ENCODE peak calls at places on chromosomes 1 and 21, in six cellular contexts. B is fibroblast of the aortic adventitia, K is HFF-Myc, G is fibroblast of lung, H is AG09319, W is neural progenitor cell. R is an unnamed sample.

GRCh38 chr1:9180077-9180819 is 51.3 kb upstream of the GPR157 start:
- DNase-seq in B (no peak), W (no peak), K (no peak), G (no peak), H (no peak), R (no peak)

GRCh38 chr1:226798427-226799411 is 59.6 kb upstream of the ITPKB start:
- DNase-seq in G (no peak), W (no peak), H (no peak), B (no peak), K (no peak), R (peak)

GRCh38 chr1:82919828-82920227 is 1079.1 kb downstream of the TTLL7 start:
- DNase-seq in K (no peak), B (no peak), H (no peak), G (peak), W (no peak), R (no peak)

GRCh38 chr1:241265428-241265827 is 91.6 kb downstream of the RGS7 start:
- DNase-seq in K (no peak), W (no peak), B (no peak), G (no peak), H (no peak), R (no peak)

GRCh38 chr1:45979074-45979777 is 153.2 kb downstream of the PIK3R3 start:
- DNase-seq in K (no peak), W (no peak), B (no peak), G (peak), H (no peak), R (no peak)

GRCh38 chr1:29646161-29646775 is 409.9 kb downstream of the PTPRU start:
- DNase-seq in W (no peak), G (no peak), B (no peak), H (no peak), K (no peak), R (no peak)

GRCh38 chr1:153613406-153613805 is 469 bp upstream of the S100A16 start:
- DNase-seq in B (no peak), G (no peak), K (no peak), W (no peak), H (no peak), R (no peak)

GRCh38 chr21:44834951-44835646 is 17.2 kb upstream of the SUMO3 start:
- DNase-seq in B (no peak), W (no peak), K (no peak), G (no peak), H (no peak), R (no peak)

GRCh38 chr1:10431065-10431730 is 965 bp downstream of the CENPS start:
- DNase-seq in G (no peak), H (no peak), B (peak), K (no peak), W (peak), R (peak)

GRCh38 chr1:192763756-192764155 is 45.1 kb upstream of the RGS2 start:
- DNase-seq in B (peak), K (no peak), H (peak), W (no peak), G (peak), R (no peak)

DNA sequence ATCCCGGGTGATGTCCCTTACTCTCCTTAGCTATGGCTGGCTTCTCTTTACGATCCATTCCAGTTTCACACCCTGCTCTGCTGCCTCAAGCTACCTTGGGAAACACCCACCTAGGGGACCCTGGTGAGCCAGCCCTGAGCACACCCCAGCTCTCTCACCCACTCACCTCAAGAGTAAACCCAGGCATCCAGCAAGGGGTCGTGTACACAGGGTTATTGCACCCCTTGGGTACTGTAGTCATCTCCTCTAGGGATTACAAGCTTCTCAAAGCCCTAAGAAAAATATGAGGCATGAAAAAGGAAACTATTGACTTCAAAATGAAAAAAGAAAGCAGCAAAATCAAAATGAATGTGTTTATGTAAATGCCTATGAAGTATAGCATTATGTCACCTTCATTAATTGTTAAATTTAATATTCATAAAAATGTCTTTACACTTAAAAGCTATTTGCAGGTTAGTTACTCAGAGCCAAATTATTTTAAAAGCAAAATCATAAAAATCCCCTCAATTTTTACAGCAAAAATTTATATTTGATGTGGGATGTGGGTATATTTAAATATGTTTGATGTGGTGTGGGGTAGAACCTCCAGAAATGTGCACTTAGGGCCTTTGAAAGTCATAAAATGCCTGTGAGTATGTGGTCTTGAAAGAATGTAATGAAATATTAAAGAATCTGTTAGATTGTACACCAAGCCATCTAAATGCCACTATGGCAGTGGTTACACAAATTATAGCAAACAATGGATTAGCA is 190.3 kb downstream of the C1orf94 start:
- DNase-seq in H (no peak), B (no peak), W (no peak), K (no peak), G (no peak), R (no peak)
- TF ChIP-seq CTCF in H (no peak), B (no peak), W (no peak), K (no peak), G (no peak), R (no peak)

DNA sequence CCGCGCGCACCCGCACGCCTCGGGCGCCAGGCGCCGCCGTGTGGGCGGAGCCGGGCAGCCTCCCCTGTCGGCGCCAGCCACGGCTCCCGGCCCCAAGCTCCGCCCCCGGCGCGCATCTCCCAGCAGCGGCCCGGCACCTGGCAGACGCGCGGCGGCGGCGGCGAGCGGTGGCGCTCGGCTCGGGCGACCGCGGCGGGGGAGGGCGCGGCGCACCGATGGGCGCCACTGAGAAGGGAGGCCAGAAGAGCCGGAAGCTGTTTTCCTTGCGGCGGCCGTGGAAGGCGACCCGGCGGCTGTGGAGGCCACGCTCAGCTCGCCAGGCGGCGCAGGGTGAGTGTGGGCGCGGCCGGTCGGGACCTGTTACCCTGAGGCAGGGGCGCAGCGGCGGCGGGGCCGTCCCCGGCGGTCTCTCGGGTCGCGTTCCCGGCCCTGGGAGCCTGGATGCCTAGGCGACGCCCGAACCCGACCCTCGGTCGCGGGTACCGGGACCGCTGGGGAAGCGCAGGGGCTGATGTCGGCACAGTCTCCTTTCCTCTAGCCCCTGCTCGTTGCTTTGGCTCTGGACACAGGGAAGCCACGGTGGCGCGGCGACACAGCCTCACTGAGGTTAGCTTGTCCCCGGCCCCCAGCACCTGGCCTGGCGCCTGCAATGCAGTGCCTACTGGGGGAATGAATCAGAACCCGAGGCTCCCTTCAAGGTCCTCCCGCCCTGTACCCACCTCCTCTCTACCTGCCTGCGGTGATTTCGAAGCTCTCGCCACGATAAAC is 54.8 kb upstream of the DNAJC6 start:
- DNase-seq in K (no peak), H (no peak), B (no peak), G (peak), W (peak), R (peak)
- TF ChIP-seq CTCF in K (no peak), H (peak), B (peak), G (peak), W (peak), R (no peak)

GRCh38 chr21:31548688-31549087 is 110.8 kb upstream of the SOD1 start:
- DNase-seq in H (no peak), K (no peak), B (no peak), W (no peak), G (no peak), R (no peak)
- TF ChIP-seq CTCF in H (no peak), K (no peak), B (no peak), W (peak), G (no peak), R (no peak)

DNA sequence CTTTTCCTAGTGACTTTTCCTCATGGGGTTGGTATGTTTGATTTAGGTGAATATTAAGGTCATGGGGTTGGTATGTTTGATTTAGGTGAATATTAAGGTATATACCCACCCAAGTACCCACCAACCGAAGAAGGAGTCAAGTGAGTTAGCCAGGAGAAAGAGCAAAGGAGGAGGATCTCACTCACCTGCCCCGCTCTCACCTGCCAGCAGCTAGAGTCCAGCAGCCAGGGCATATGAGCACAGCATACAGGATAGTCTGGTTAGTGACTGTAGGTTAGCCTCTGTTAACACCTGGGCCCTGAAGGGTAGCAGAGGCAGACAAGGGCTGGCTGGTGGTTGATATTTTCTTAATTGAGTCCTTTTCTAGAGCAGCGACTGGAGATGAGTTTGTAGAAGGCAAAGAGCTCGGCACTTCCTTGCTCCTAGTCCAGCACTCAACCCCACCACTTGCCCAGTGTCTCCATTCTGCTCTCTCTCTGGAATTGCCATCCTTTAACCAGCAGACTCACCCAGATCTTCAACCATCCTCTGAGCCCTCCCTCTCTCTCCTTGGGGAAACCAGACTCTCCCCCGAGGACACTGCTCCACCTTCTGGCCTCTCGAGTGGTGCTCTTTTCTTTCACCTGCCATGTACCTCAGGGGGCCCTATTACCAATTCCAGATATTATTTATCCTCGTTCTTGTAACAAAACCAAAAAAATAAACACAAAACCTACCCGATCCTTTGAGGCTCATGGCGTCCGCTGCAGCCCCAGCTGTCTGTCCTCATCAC is 16.3 kb upstream of the DESI2 start:
- DNase-seq in W (no peak), G (no peak), K (no peak), B (no peak), H (no peak), R (no peak)
- TF ChIP-seq CTCF in W (no peak), G (no peak), K (no peak), B (no peak), H (no peak), R (no peak)

GRCh38 chr1:39110882-39111281 is 84.7 kb downstream of the NDUFS5 start:
- DNase-seq in W (no peak), B (no peak), K (no peak), G (peak), H (no peak), R (no peak)

GRCh38 chr1:39109653-39110052 is 83.5 kb downstream of the NDUFS5 start:
- DNase-seq in H (no peak), G (no peak), K (no peak), W (no peak), B (no peak), R (peak)

GRCh38 chr1:39113109-39113743 is 87.1 kb downstream of the NDUFS5 start:
- DNase-seq in K (no peak), H (no peak), G (no peak), B (no peak), W (no peak), R (no peak)

GRCh38 chr1:39107891-39108290 is 81.7 kb downstream of the NDUFS5 start:
- DNase-seq in K (no peak), W (no peak), G (peak), B (peak), H (no peak), R (no peak)

GRCh38 chr1:39110325-39110851 is 84.2 kb downstream of the NDUFS5 start:
- DNase-seq in K (no peak), H (peak), B (peak), W (no peak), G (peak), R (no peak)
- TF ChIP-seq CTCF in K (no peak), H (no peak), B (no peak), W (no peak), G (no peak), R (no peak)

DNA sequence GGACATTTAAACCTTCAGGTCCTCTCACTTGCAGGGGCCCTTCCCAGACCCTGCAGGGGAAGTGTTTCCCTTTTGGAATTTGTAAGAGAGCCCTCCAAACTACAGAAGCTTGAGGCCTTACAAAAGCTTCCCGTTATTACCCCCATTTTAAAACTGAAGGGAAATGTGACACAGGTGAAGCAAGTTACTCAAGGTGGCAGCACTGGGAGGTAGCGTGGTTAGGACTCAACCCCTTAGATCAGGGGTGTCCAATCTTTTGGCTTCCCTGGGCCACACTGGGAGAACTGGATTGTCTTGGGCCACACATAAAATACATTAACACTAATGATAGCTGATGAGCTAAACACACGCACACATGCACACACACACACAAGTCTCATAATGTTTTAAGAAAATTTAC is 15.8 kb upstream of the ZC3H12A start:
- DNase-seq in K (no peak), G (no peak), W (no peak), H (no peak), B (no peak), R (no peak)
- TF ChIP-seq CTCF in K (no peak), G (no peak), W (no peak), H (no peak), B (no peak), R (peak)

GRCh38 chr21:24895885-24896734 is 711.2 kb downstream of the MRPL39 start:
- DNase-seq in G (peak), B (peak), K (no peak), H (no peak), W (peak), R (no peak)
- TF ChIP-seq CTCF in G (peak), B (no peak), K (no peak), H (peak), W (peak), R (peak)

DNA sequence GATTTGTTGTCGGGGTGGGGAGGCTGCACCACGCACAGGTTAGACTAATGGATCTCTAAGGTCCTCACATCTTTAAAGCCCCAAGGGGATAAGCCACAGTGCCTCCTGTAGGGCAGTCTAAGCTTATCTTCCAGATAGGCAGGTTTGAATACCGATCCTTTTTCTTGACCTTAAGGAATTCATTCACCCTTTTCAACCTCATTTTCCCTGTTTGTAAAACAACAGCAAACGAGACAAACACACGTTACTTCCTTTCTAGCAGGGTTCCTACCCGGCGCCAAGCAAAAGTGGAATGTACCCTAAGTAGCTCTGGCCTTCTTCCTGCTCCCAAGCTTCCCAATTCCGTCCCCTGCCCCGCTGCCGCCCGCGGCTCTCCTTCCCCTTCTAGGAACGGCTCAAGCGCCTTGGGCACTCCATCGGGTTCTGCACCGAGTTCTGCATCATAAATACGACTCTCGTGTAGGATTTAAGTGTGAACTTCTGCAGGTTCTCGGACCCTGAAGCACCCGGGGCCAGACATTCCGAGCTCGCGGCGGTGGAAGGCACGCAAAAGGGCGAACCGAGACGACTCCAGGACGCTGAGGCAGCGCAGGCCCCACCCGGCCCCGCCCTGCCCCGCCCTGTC is 548 bp upstream of the CDC20 start:
- DNase-seq in G (peak), H (no peak), B (no peak), W (peak), K (peak), R (peak)
- TF ChIP-seq CTCF in G (peak), H (peak), B (peak), W (peak), K (peak), R (peak)

GRCh38 chr21:17045214-17045835 is 467.5 kb upstream of the CXADR start:
- DNase-seq in H (no peak), K (peak), B (peak), W (no peak), G (peak), R (no peak)
- TF ChIP-seq CTCF in H (peak), K (peak), B (peak), W (peak), G (peak), R (peak)

GRCh38 chr1:155671750-155672149 is 16.8 kb downstream of the YY1AP1 start:
- DNase-seq in B (no peak), G (no peak), H (no peak), W (no peak), K (no peak), R (no peak)

GRCh38 chr1:155678027-155678426 is 10.5 kb downstream of the YY1AP1 start:
- DNase-seq in B (no peak), H (no peak), K (no peak), G (no peak), W (no peak), R (no peak)

GRCh38 chr1:155669233-155670162 is 19.1 kb downstream of the YY1AP1 start:
- DNase-seq in B (no peak), W (no peak), G (no peak), H (no peak), K (no peak), R (no peak)

DNA sequence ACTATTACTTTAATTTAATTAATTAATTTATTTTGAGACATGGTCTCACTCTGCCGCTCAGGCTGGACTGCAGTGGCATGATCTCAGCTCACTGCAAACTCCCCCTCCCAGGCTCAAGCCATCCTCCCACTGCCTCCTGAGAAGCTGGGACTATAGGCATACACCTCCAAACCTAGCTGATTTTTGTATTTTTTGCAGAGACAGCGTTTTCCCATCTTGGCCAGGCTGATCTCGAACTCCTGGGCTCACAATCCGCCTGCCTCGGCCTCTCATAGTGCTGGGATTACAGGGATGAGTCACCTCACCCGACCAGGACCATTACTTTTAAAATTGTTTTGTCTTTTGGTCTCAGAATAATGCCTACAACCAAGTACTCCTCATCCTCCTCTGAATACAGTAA is 15.6 kb downstream of the YY1AP1 start:
- DNase-seq in H (no peak), B (no peak), K (no peak), G (no peak), W (no peak), R (no peak)
- TF ChIP-seq CTCF in H (no peak), B (no peak), K (no peak), G (no peak), W (no peak), R (no peak)

R was measured in GM13977.